ENCODE peak calls at places on chromosomes 6 and 20, in ten cellular contexts. L, J, R, V, A, U, B, D, X and H are unnamed samples.

GRCh38 chr20:21265457-21266190 is 37.5 kb upstream of the XRN2 start:
- DNase-seq in U (no peak), X (no peak), R (peak), A (no peak), V (no peak), L (no peak), D (no peak), B (no peak), J (no peak), H (no peak)

GRCh38 chr6:38792356-38792755 is 77.2 kb downstream of the DNAH8 start:
- DNase-seq in X (no peak), R (no peak), U (no peak), B (no peak), J (no peak), V (no peak), D (no peak), A (no peak), L (no peak), H (no peak)

GRCh38 chr20:3334156-3334943 is 73.1 kb downstream of the DNAAF9 start:
- DNase-seq in U (no peak), B (no peak), J (no peak), V (no peak), R (no peak), A (no peak), D (no peak), L (no peak), X (no peak), H (no peak)

GRCh38 chr20:30500829-30501440 is 756.5 kb upstream of the DEFB115 start:
- DNase-seq in J (no peak), V (no peak), U (no peak), B (no peak), A (no peak), L (no peak), R (no peak), D (no peak), X (no peak), H (no peak)

GRCh38 chr6:26394289-26394688 is 7.8 kb upstream of the BTN3A1 start:
- DNase-seq in X (peak), V (no peak), J (peak), U (no peak), R (no peak), D (no peak), A (peak), B (peak), L (no peak), H (peak)

GRCh38 chr6:125020385-125020784 is 58.1 kb downstream of the RNF217 start:
- DNase-seq in R (no peak), V (no peak), U (no peak), D (no peak), A (no peak), B (peak), L (no peak), J (peak), X (peak), H (peak)

GRCh38 chr6:38136547-38136946 is 317.0 kb downstream of the ZFAND3 start:
- DNase-seq in U (no peak), R (no peak), A (peak), D (no peak), B (peak), J (no peak), X (no peak), L (no peak), V (no peak), H (no peak)

GRCh38 chr20:1499528-1500420 is 8.6 kb upstream of the SIRPB2 start:
- DNase-seq in J (no peak), X (no peak), B (no peak), D (no peak), U (no peak), R (no peak), A (no peak), L (no peak), V (no peak), H (no peak)

GRCh38 chr20:33005132-33005566 is 916 bp upstream of the SUN5 start:
- DNase-seq in R (no peak), X (peak), B (peak), J (no peak), A (peak), U (no peak), V (no peak), L (no peak), D (no peak), H (no peak)

GRCh38 chr6:111057074-111057752 is 30.1 kb upstream of the SLC16A10 start:
- DNase-seq in J (peak), L (no peak), U (no peak), D (no peak), X (peak), A (peak), V (peak), R (peak), B (peak), H (peak)

GRCh38 chr6:107101661-107102413 is 13.5 kb downstream of the BEND3 start:
- DNase-seq in J (no peak), U (no peak), B (no peak), L (no peak), A (no peak), R (no peak), V (no peak), X (no peak), D (no peak), H (no peak)

GRCh38 chr6:124076336-124077048 is 272.8 kb downstream of the NKAIN2 start:
- DNase-seq in J (no peak), R (no peak), L (no peak), V (no peak), X (no peak), A (peak), D (no peak), B (no peak), U (no peak), H (no peak)

GRCh38 chr20:14142171-14142570 is 146.9 kb downstream of the MACROD2 start:
- DNase-seq in B (peak), U (no peak), J (peak), D (no peak), R (peak), A (peak), L (peak), V (peak), X (peak), H (peak)

GRCh38 chr6:79868098-79868722 is 79.1 kb downstream of the ELOVL4 start:
- DNase-seq in X (peak), V (peak), B (peak), A (peak), R (peak), U (no peak), L (no peak), D (no peak), J (peak), H (peak)

GRCh38 chr20:62694868-62695267 is 13.8 kb upstream of the NTSR1 start:
- DNase-seq in D (no peak), A (no peak), J (no peak), X (no peak), R (no peak), V (no peak), U (no peak), B (no peak), L (no peak), H (no peak)

GRCh38 chr20:52062452-52063209 is 128.9 kb downstream of the ZFP64 start:
- DNase-seq in L (no peak), V (no peak), A (no peak), J (no peak), U (no peak), D (no peak), B (no peak), X (no peak), R (no peak), H (no peak)

GRCh38 chr6:35310265-35310831 is 12.7 kb downstream of the DEF6 start:
- DNase-seq in J (no peak), D (no peak), B (no peak), A (no peak), U (no peak), V (no peak), X (no peak), L (no peak), R (no peak), H (no peak)

GRCh38 chr6:31907158-31907813 is 5.4 kb upstream of the ZBTB12 start:
- DNase-seq in A (peak), X (peak), V (no peak), B (peak), J (peak), U (no peak), D (no peak), L (no peak), R (no peak), H (peak)

GRCh38 chr6:28657756-28658465 is 132.2 kb downstream of the GPX5 start:
- DNase-seq in D (no peak), J (peak), A (peak), L (peak), X (peak), V (peak), U (no peak), B (peak), R (peak), H (peak)

GRCh38 chr6:32184084-32184640 is at the start of gene AGER:
- DNase-seq in V (no peak), R (no peak), U (no peak), J (no peak), D (no peak), X (no peak), A (no peak), B (no peak), L (no peak), H (no peak)

GRCh38 chr20:58084966-58085365 is 143.5 kb downstream of the ANKRD60 start:
- DNase-seq in R (no peak), L (no peak), V (no peak), X (no peak), J (no peak), U (no peak), B (no peak), D (no peak), A (no peak), H (no peak)

GRCh38 chr6:149266659-149267058 is 50.9 kb upstream of the TAB2 start:
- DNase-seq in D (peak), L (no peak), B (no peak), A (no peak), U (no peak), V (no peak), J (no peak), X (no peak), R (no peak), H (no peak)

GRCh38 chr20:33606114-33606771 is 55.9 kb upstream of the C20orf144 start:
- DNase-seq in B (no peak), L (no peak), X (no peak), V (no peak), U (no peak), D (no peak), R (no peak), J (no peak), A (no peak), H (no peak)

GRCh38 chr6:57305112-57305511 is 12.3 kb upstream of the PRIM2 start:
- DNase-seq in R (peak), A (no peak), X (peak), V (no peak), U (no peak), B (no peak), J (no peak), L (no peak), D (no peak), H (peak)

GRCh38 chr20:23021541-23021940 is 13.6 kb upstream of the SSTR4 start:
- DNase-seq in X (no peak), D (no peak), U (no peak), V (no peak), J (no peak), A (no peak), R (no peak), L (no peak), B (no peak), H (no peak)
- TF ChIP-seq CTCF in X (no peak), D (no peak), U (no peak), V (no peak), J (no peak), A (no peak), R (no peak), L (no peak), B (no peak), H (no peak)

GRCh38 chr6:41704028-41704427 is 31.4 kb downstream of the TFEB start:
- DNase-seq in J (no peak), D (no peak), V (no peak), L (no peak), A (no peak), R (no peak), U (no peak), B (no peak), X (no peak), H (no peak)

GRCh38 chr6:41705996-41706835 is 29.2 kb downstream of the TFEB start:
- DNase-seq in L (peak), A (peak), V (peak), D (peak), X (peak), J (peak), U (peak), B (peak), R (peak), H (peak)

GRCh38 chr6:41702771-41703494 is 32.5 kb downstream of the TFEB start:
- DNase-seq in J (no peak), D (no peak), U (no peak), X (no peak), A (no peak), V (no peak), B (no peak), R (no peak), L (no peak), H (no peak)

GRCh38 chr6:41705329-41705995 is 29.9 kb downstream of the TFEB start:
- DNase-seq in L (no peak), V (no peak), D (no peak), J (no peak), B (no peak), R (no peak), A (no peak), X (no peak), U (no peak), H (no peak)

DNA sequence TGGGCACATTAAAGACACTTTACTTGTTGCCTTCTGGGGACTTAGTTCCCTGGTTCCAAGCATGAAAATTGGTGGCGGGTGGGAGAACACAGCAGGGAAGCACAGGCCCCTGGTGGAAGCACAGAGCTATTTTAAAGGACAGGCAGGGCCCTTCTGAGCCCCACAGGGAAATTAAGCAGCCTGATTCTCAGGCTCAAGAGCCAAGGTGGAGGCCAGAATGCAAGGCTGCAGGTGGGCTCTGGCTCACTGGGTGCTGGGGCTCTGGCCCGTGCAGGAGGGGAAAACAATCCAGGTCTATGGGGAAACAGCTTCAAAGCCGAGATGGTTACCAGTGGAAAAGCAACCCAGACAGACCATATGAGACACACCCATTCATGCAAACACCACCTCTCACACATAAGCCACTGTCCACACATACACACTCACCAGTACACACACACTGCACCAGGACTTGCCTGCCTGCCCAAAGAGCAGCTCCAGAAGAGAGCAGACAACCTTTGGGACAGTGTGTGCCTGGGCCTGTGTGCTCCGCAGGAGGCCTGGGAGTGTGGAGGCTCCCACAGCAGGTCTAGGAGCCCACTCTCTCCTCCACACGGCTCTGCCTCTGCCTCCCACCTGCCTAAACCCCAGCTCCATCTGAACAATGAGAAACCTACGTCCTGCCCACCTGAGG is 30.6 kb downstream of the TFEB start:
- DNase-seq in R (no peak), A (no peak), L (no peak), D (no peak), V (no peak), B (no peak), X (no peak), U (no peak), J (no peak), H (no peak)
- H3K4me3 ChIP-seq in R (no peak), A (no peak), L (no peak), D (peak), V (no peak), B (no peak), X (no peak), U (peak), J (no peak), H (no peak)

DNA sequence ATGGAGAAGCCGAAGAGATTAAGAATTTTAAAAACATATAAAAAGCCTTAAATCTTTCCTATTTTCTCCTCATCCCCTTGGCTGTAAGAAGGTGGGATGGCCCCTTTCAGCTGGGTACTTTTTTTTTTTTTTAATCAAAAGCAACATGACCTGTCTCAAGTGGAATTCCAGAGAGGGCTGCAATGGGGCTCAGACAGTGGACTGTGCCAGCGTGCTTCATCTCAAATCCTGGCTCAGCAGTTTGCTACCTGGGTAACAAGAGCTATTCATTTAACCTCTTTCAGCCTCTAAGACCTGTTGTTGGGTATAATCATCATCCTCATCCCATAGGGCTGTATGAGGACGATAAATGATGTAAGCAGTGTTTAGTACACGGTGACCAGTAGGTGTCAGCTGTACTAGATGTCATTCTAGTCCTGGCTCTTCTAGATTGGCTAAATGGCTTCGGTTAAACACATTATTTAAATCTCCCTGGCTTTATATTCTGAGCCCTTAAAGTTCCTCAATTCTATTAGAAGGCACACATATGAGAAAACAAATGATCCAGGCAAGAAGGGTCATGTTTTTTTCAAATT is 6.9 kb upstream of the PPP1R3G start:
- DNase-seq in L (no peak), D (no peak), U (no peak), X (no peak), R (peak), A (no peak), V (no peak), J (no peak), B (no peak), H (peak)
- TF ChIP-seq CTCF in L (no peak), D (peak), U (peak), X (peak), R (peak), A (peak), V (no peak), J (no peak), B (no peak), H (no peak)

GRCh38 chr6:2861071-2861821 is 19.6 kb upstream of the SERPINB1 start:
- DNase-seq in A (no peak), J (no peak), B (no peak), L (no peak), R (no peak), V (no peak), U (no peak), X (no peak), D (no peak), H (no peak)
- H3K4me3 ChIP-seq in A (no peak), J (no peak), B (no peak), L (no peak), R (no peak), V (no peak), U (no peak), X (no peak), D (no peak), H (no peak)

GRCh38 chr20:11982289-11982957 is 64.7 kb downstream of the BTBD3 start:
- DNase-seq in V (no peak), J (no peak), X (no peak), D (no peak), R (no peak), L (no peak), B (no peak), A (no peak), U (no peak), H (no peak)
- TF ChIP-seq CTCF in V (no peak), J (no peak), X (no peak), D (no peak), R (no peak), L (no peak), B (no peak), A (no peak), U (no peak), H (no peak)

GRCh38 chr20:19779634-19780033 is 21.6 kb downstream of the RIN2 start:
- DNase-seq in V (no peak), J (no peak), A (no peak), R (no peak), D (no peak), U (no peak), X (no peak), L (no peak), B (no peak), H (no peak)
- H3K4me3 ChIP-seq in V (no peak), J (no peak), A (no peak), R (no peak), D (no peak), U (no peak), X (no peak), L (no peak), B (no peak), H (no peak)

DNA sequence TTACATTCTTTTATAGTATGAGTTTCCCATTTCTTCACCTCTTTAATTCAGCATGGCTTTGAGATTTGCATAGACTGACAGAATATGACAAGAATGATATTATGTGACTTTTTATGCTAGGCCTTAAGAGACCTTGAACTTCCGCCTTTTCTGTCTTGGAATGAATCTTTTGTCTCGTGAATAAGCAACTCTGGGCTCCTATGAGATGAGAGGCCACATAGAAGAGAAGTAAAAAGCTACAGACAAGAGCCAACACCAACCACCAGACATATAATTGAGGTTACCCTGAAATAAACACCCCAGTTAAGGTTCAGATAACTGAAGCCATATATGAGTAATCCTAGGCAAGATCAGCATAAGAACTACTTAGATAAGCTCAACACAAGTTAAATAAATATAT is 600.8 kb downstream of the MEI4 start:
- DNase-seq in D (no peak), X (no peak), A (no peak), L (no peak), V (no peak), J (no peak), R (no peak), U (no peak), B (no peak), H (no peak)
- TF ChIP-seq CTCF in D (no peak), X (no peak), A (no peak), L (no peak), V (no peak), J (no peak), R (no peak), U (no peak), B (no peak), H (no peak)

DNA sequence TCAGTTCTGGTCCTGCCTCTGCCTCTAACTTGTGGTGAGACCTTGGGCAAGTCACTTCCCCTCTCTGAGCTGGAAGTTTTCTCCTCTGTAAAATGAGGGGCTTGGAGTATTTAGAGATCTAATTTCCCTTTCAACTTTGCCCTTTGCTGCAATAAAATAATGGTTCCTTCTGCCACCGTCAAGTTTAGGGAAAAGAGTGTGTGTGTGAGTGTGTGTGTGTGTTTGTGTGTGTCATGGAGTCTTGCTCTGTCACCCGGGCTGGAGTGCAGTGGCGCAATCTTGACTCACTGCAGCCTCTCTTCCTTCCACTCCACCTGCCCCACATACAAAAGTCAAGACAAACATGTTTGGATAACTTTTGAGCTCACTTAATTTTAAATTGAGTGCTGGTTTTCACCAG is 39.2 kb upstream of the PIM1 start:
- DNase-seq in J (peak), D (no peak), L (no peak), R (no peak), A (no peak), V (no peak), X (no peak), U (no peak), B (peak), H (peak)
- H3K4me3 ChIP-seq in J (no peak), D (no peak), L (no peak), R (peak), A (no peak), V (no peak), X (no peak), U (no peak), B (no peak), H (no peak)